ENCODE peak calls at places on chromosome 13, in six cellular contexts. T, F, I, D, V and O are unnamed samples.

GRCh38 chr13:46614582-46614981 is 61.6 kb downstream of the LRCH1 start:
- DNase-seq in I (no peak), D (no peak), T (no peak), F (no peak), V (no peak), O (no peak)

GRCh38 chr13:87128006-87128405 is 543.2 kb upstream of the SLITRK5 start:
- DNase-seq in T (no peak), F (peak; percentile 78), D (no peak), I (no peak), V (no peak), O (no peak)

GRCh38 chr13:65460136-65460535 is 1770.0 kb downstream of the PCDH9 start:
- DNase-seq in F (no peak), D (no peak), T (peak; percentile 40), I (no peak), V (no peak), O (no peak)

GRCh38 chr13:66835040-66835628 is 395.0 kb downstream of the PCDH9 start:
- DNase-seq in D (peak; percentile 2), F (no peak), I (peak; percentile 50), V (no peak), T (no peak), O (peak; percentile 1)

GRCh38 chr13:104937881-104938280 is 1597.6 kb downstream of the EFNB2 start:
- DNase-seq in V (no peak), F (no peak), I (no peak), T (peak; percentile 6), D (no peak), O (no peak)

GRCh38 chr13:111184685-111185401 is 69.7 kb downstream of the ARHGEF7 start:
- DNase-seq in I (no peak), T (no peak), D (no peak), V (no peak), F (no peak), O (no peak)

GRCh38 chr13:29500426-29500825 is 95.1 kb downstream of the SLC7A1 start:
- DNase-seq in I (no peak), D (no peak), T (no peak), F (no peak), V (no peak), O (no peak)

GRCh38 chr13:99086869-99087129 is 108.9 kb upstream of the DOCK9 start:
- DNase-seq in F (no peak), V (no peak), I (no peak), D (no peak), T (peak; percentile 45), O (no peak)

GRCh38 chr13:114099918-114100445 is 32.4 kb downstream of the RASA3 start:
- DNase-seq in D (no peak), F (no peak), I (no peak), V (no peak), T (peak; percentile 40), O (no peak)

GRCh38 chr13:38283346-38283745 is 66.3 kb upstream of the UFM1 start:
- DNase-seq in I (no peak), D (no peak), F (no peak), T (no peak), V (no peak), O (no peak)

GRCh38 chr13:74633734-74634133 is 499.5 kb upstream of the KLF12 start:
- DNase-seq in I (no peak), D (no peak), V (no peak), T (no peak), F (no peak), O (no peak)

GRCh38 chr13:20219585-20219984 is 12.5 kb downstream of the GJB6 start:
- DNase-seq in V (no peak), I (no peak), F (no peak), D (no peak), T (no peak), O (no peak)

GRCh38 chr13:39385621-39386231 is 217.3 kb downstream of the LHFPL6 start:
- DNase-seq in V (no peak), D (no peak), I (no peak), F (no peak), T (no peak), O (no peak)

GRCh38 chr13:113646376-113646775 is 11.6 kb downstream of the ATP4B start:
- DNase-seq in F (no peak), I (no peak), T (no peak), D (no peak), V (no peak), O (no peak)

GRCh38 chr13:77397636-77398035 is 70.7 kb upstream of the MYCBP2 start:
- DNase-seq in T (no peak), V (no peak), D (no peak), F (no peak), I (no peak), O (no peak)

GRCh38 chr13:19071161-19071936 is 110.3 kb downstream of the TUBA3C start:
- DNase-seq in F (no peak), D (no peak), I (no peak), V (no peak), T (no peak), O (no peak)

GRCh38 chr13:51004111-51004865 is 94.7 kb downstream of the RNASEH2B start:
- DNase-seq in F (no peak), D (no peak), T (no peak), I (no peak), V (no peak), O (no peak)

GRCh38 chr13:99313473-99313872 is 6.3 kb upstream of the GPR183 start:
- DNase-seq in D (no peak), F (no peak), T (peak; percentile 51), I (no peak), V (no peak), O (no peak)

GRCh38 chr13:30805603-30806011 is 70.3 kb downstream of the ALOX5AP start:
- DNase-seq in D (peak; percentile 70), V (no peak), F (no peak), T (no peak), I (peak; percentile 65), O (no peak)

GRCh38 chr13:112792511-112792910 is 102.7 kb downstream of the ATP11A start:
- DNase-seq in F (no peak), V (no peak), D (no peak), I (no peak), T (no peak), O (no peak)

GRCh38 chr13:29681859-29682258 is 86.4 kb upstream of the SLC7A1 start:
- DNase-seq in T (no peak), D (no peak), V (no peak), F (no peak), I (no peak), O (no peak)

GRCh38 chr13:42875448-42876269 is 94.3 kb downstream of the FAM216B start:
- DNase-seq in V (no peak), D (no peak), T (no peak), F (no peak), I (no peak), O (no peak)

GRCh38 chr13:109954441-109954840 is 168.1 kb upstream of the IRS2 start:
- DNase-seq in T (no peak), V (no peak), D (no peak), I (no peak), F (no peak), O (no peak)

GRCh38 chr13:114002771-114003321 is 29.0 kb upstream of the C13orf46 start:
- DNase-seq in F (no peak), V (no peak), I (no peak), D (no peak), T (no peak), O (no peak)

GRCh38 chr13:98641075-98641474 is 64.2 kb upstream of the STK24 start:
- DNase-seq in V (no peak), D (no peak), I (no peak), F (no peak), T (no peak), O (no peak)

GRCh38 chr13:27264181-27264580 is 6.4 kb upstream of the RASL11A start:
- DNase-seq in D (no peak), I (peak; percentile 49), T (no peak), F (no peak), V (no peak), O (no peak)

GRCh38 chr13:30971575-30971974 is 39.1 kb downstream of the TEX26 start:
- DNase-seq in D (no peak), F (no peak), V (no peak), I (no peak), T (no peak), O (no peak)

GRCh38 chr13:45522571-45522970 is 57.8 kb downstream of the COG3 start:
- DNase-seq in I (no peak), D (no peak), F (no peak), T (peak; percentile 56), V (no peak), O (no peak)

GRCh38 chr13:45121421-45121820 is 1.1 kb downstream of the GTF2F2 start:
- DNase-seq in D (no peak), T (peak; percentile 31), V (no peak), F (peak; percentile 20), I (no peak), O (no peak)

GRCh38 chr13:52454459-52454824 is 836 bp upstream of the CKAP2 start:
- DNase-seq in F (peak; percentile 33), T (peak; percentile 9), I (no peak), D (peak; percentile 19), V (no peak), O (no peak)

GRCh38 chr13:36919833-36920611 is at the start of gene SMAD9:
- DNase-seq in D (peak; percentile 55), F (peak; percentile 27), T (peak; percentile 65), V (no peak), I (peak; percentile 71), O (no peak)